ENCODE peak calls at places on chromosomes 6 and 20, in five cellular contexts. M is activated naive CD4-positive, alpha-beta T cell treated with anti-CD3 and anti-CD28 coated beads for 36 hours; P is memory B cell; L is stimulated activated CD4-positive, alpha-beta T cell treated with anti-CD3 and anti-CD28 coated beads, Interleukin-1b, Interleukin-23, amount 100 ng/mL, for 48 hours; D is hippocampal formation. N is an unnamed sample.

GRCh38 chr6:139474145-139475108 is 100.0 kb upstream of the CITED2 start:
- DNase-seq in M (no peak), D (no peak), L (no peak), P (no peak), N (no peak)

GRCh38 chr20:63495771-63496403 is 3.0 kb downstream of the EEF1A2 start:
- DNase-seq in D (peak; percentile 50), L (peak; percentile 64), M (peak; percentile 84), P (peak; percentile 78), N (peak; percentile 75)

GRCh38 chr20:17965042-17965697 is 3.4 kb downstream of the SNX5 start:
- DNase-seq in D (no peak), M (no peak), P (no peak), L (no peak), N (no peak)

GRCh38 chr20:35511814-35512420 is 17.5 kb downstream of the C20orf173 start:
- DNase-seq in M (peak; percentile 22), P (no peak), L (no peak), D (peak; percentile 10), N (peak; percentile 42)

GRCh38 chr6:2917065-2917464 is 14.0 kb upstream of the SERPINB9 start:
- DNase-seq in P (no peak), L (no peak), D (no peak), M (no peak), N (no peak)

GRCh38 chr6:169487579-169488205 is 214.1 kb downstream of the WDR27 start:
- DNase-seq in L (no peak), M (no peak), D (peak; percentile 17), P (no peak), N (no peak)

GRCh38 chr6:110020888-110021287 is 42.8 kb downstream of the GPR6 start:
- DNase-seq in L (no peak), D (no peak), M (peak; percentile 33), P (no peak), N (peak; percentile 44)

GRCh38 chr20:31740208-31740607 is 1.1 kb downstream of the TPX2 start:
- DNase-seq in D (no peak), L (no peak), P (no peak), M (peak; percentile 61), N (no peak)

GRCh38 chr6:160221423-160221822 is 37.2 kb downstream of the SLC22A2 start:
- DNase-seq in D (no peak), M (no peak), P (no peak), L (no peak), N (no peak)

GRCh38 chr6:17968081-17968518 is 19.3 kb downstream of the KIF13A start:
- DNase-seq in D (no peak), M (no peak), L (no peak), P (no peak), N (no peak)

GRCh38 chr6:155483858-155484257 is 28.2 kb upstream of the NOX3 start:
- DNase-seq in P (no peak), M (no peak), L (no peak), D (no peak), N (no peak)

GRCh38 chr20:3090565-3090964 is 6.0 kb upstream of the AVP start:
- DNase-seq in M (no peak), P (no peak), L (no peak), D (no peak), N (peak; percentile 32)

GRCh38 chr6:110517601-110518280 is 41.3 kb upstream of the SLC22A16 start:
- DNase-seq in M (no peak), L (no peak), D (no peak), P (no peak), N (no peak)

GRCh38 chr6:1624071-1624847 is 14.5 kb downstream of the FOXC1 start:
- DNase-seq in P (no peak), M (peak; percentile 44), D (no peak), L (peak; percentile 32), N (no peak)

GRCh38 chr20:17611290-17611539 is 41.3 kb downstream of the DSTN start:
- DNase-seq in D (no peak), L (no peak), M (peak; percentile 44), P (no peak), N (no peak)

GRCh38 chr20:45294003-45294368 is 12.7 kb upstream of the RBPJL start:
- DNase-seq in D (no peak), P (no peak), M (no peak), L (no peak), N (no peak)

GRCh38 chr6:71287038-71287437 is 1.6 kb upstream of the OGFRL1 start:
- DNase-seq in L (no peak), D (no peak), P (no peak), M (no peak), N (no peak)